ENCODE peak calls at places on chromosomes 2 and 18, in six cellular contexts. U is left ventricle myocardium inferior, H is mucosa of descending colon, C is fibroblast of pulmonary artery, A is sigmoid colon, M is cardiac muscle cell. J is an unnamed sample.

GRCh38 chr2:229235136-229235914 is 35.8 kb downstream of the PID1 start:
- DNase-seq in C (peak), M (peak), H (peak), A (peak), U (no peak), J (no peak)

GRCh38 chr2:190216829-190217228 is 102.8 kb downstream of the HIBCH start:
- DNase-seq in A (no peak), H (peak), C (no peak), U (peak), M (peak), J (no peak)

GRCh38 chr2:29010946-29011649 is 30.0 kb downstream of the TOGARAM2 start:
- DNase-seq in A (no peak), U (peak), C (peak), M (peak), H (peak), J (no peak)

GRCh38 chr2:152097291-152098032 is 1.4 kb downstream of the CACNB4 start:
- DNase-seq in U (no peak), A (no peak), H (peak), C (peak), M (peak), J (no peak)

GRCh38 chr2:179554639-179555038 is 290.0 kb upstream of the SESTD1 start:
- DNase-seq in C (no peak), U (no peak), A (no peak), M (no peak), H (no peak), J (no peak)

GRCh38 chr2:225419033-225419432 is 19.5 kb downstream of the NYAP2 start:
- DNase-seq in H (no peak), U (no peak), C (no peak), A (no peak), M (no peak), J (no peak)

GRCh38 chr18:47409519-47409918 is 158.1 kb upstream of the SKOR2 start:
- DNase-seq in M (no peak), C (no peak), A (no peak), H (no peak), U (no peak), J (no peak)

GRCh38 chr2:189076572-189076971 is 102.4 kb downstream of the COL3A1 start:
- DNase-seq in C (peak), H (peak), M (no peak), U (peak), A (peak), J (no peak)

GRCh38 chr18:41965856-41966255 is 10.8 kb downstream of the PIK3C3 start:
- DNase-seq in U (no peak), A (no peak), M (no peak), C (no peak), H (no peak), J (no peak)

GRCh38 chr18:5463390-5463789 is 80.4 kb downstream of the EPB41L3 start:
- DNase-seq in M (no peak), H (peak), A (peak), U (peak), C (peak), J (no peak)

GRCh38 chr2:4139711-4140110 is 436.3 kb downstream of the DCDC2C start:
- DNase-seq in M (no peak), C (no peak), H (no peak), U (no peak), A (no peak), J (no peak)

GRCh38 chr2:233556756-233557736 is 9.5 kb downstream of the USP40 start:
- DNase-seq in U (no peak), H (no peak), M (no peak), A (no peak), C (peak), J (no peak)

GRCh38 chr18:75248426-75249191 is 38.0 kb downstream of the TSHZ1 start:
- DNase-seq in C (no peak), U (no peak), H (no peak), M (no peak), A (no peak), J (no peak)

GRCh38 chr2:214574077-214574775 is 163.4 kb downstream of the VWC2L start:
- DNase-seq in H (no peak), M (no peak), C (no peak), A (no peak), U (no peak), J (no peak)

GRCh38 chr2:44686561-44686960 is 254.9 kb upstream of the SIX3 start:
- DNase-seq in C (peak), H (no peak), A (no peak), M (no peak), U (no peak), J (no peak)

GRCh38 chr2:59693176-59693959 is 860.1 kb downstream of the BCL11A start:
- DNase-seq in U (no peak), H (no peak), A (no peak), C (no peak), M (peak), J (no peak)

GRCh38 chr2:172555522-172556283 is at the start of gene PDK1:
- DNase-seq in M (peak), C (peak), A (peak), U (peak), H (peak), J (peak)

GRCh38 chr2:102065675-102066252 is 74.0 kb downstream of the IL1R2 start:
- DNase-seq in A (peak), M (no peak), C (peak), H (no peak), U (no peak), J (no peak)

GRCh38 chr2:42568431-42569115 is at the start of gene MTA3:
- DNase-seq in M (peak), U (peak), H (peak), C (peak), A (peak), J (peak)

GRCh38 chr18:34729740-34730338 is 19.7 kb downstream of the DTNA start:
- DNase-seq in M (peak), U (peak), H (no peak), A (no peak), C (no peak), J (no peak)

GRCh38 chr2:68336192-68336591 is 16.4 kb upstream of the CNRIP1 start:
- DNase-seq in H (no peak), M (no peak), C (peak), A (no peak), U (no peak), J (no peak)

GRCh38 chr18:24031916-24032315 is 17.4 kb downstream of the TTC39C start:
- DNase-seq in H (no peak), U (no peak), A (no peak), M (no peak), C (no peak), J (no peak)

GRCh38 chr18:73962251-73962650 is 185.4 kb downstream of the FBXO15 start:
- DNase-seq in C (no peak), U (no peak), M (no peak), A (no peak), H (no peak), J (no peak)

GRCh38 chr2:138500592-138501426 is 761 bp upstream of the SPOPL start:
- DNase-seq in A (peak), U (no peak), M (no peak), C (no peak), H (no peak), J (no peak)

GRCh38 chr2:54572636-54573531 is 116.8 kb downstream of the SPTBN1 start:
- DNase-seq in A (no peak), M (no peak), U (no peak), H (no peak), C (peak), J (no peak)

GRCh38 chr18:3350566-3351527 is 88.9 kb downstream of the MYL12B start:
- DNase-seq in M (no peak), C (peak), U (no peak), A (no peak), H (no peak), J (no peak)

GRCh38 chr2:137764638-137765037 is 199.6 kb upstream of the HNMT start:
- DNase-seq in C (no peak), A (no peak), U (no peak), H (no peak), M (no peak), J (no peak)

GRCh38 chr2:230219419-230220331 is at the start of gene SP110:
- DNase-seq in H (peak), C (peak), U (peak), M (peak), A (peak), J (peak)

GRCh38 chr2:163471947-163472346 is 263.9 kb downstream of the FIGN start:
- DNase-seq in H (no peak), A (no peak), U (no peak), C (peak), M (peak), J (no peak)

GRCh38 chr2:88269832-88270231 is 99.7 kb downstream of the THNSL2 start:
- DNase-seq in C (no peak), A (no peak), H (no peak), U (no peak), M (no peak), J (no peak)

GRCh38 chr2:15719566-15720313 is 128.1 kb downstream of the DDX1 start:
- DNase-seq in C (no peak), A (no peak), H (no peak), M (no peak), U (no peak), J (no peak)

GRCh38 chr2:234828382-234829073 is 123.3 kb upstream of the SH3BP4 start:
- DNase-seq in C (no peak), A (no peak), U (no peak), H (no peak), M (no peak), J (no peak)
- TF ChIP-seq CTCF in C (no peak), A (no peak), U (no peak), H (no peak), M (no peak), J (no peak)

DNA sequence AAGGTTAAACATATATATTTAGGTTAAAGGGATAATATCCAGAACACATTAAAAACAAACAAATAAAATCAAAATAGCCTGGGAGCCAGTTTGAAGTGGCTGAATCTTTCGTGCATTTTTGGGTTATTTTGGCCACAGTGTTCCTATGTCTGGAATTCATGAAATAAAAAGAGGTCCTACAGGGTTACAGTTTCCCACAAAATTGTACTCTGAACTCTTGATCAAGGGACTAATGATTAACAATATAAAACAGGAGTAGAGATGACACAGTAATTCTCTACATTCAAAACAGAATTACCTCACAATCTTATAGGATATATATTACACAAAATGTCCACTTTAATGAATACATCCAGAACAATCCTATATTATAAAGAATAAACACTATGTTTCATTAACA is 24.9 kb downstream of the VPS4B start:
- DNase-seq in A (no peak), H (no peak), U (no peak), C (no peak), M (no peak), J (no peak)
- TF ChIP-seq CTCF in A (no peak), H (no peak), U (no peak), C (no peak), M (no peak), J (no peak)

GRCh38 chr2:76464310-76464709 is 753.6 kb upstream of the GCFC2 start:
- DNase-seq in U (no peak), H (no peak), C (no peak), M (peak), A (no peak), J (no peak)
- TF ChIP-seq CTCF in U (no peak), H (no peak), C (no peak), M (no peak), A (no peak), J (no peak)

GRCh38 chr2:33134086-33134763 is 187.5 kb downstream of the LTBP1 start:
- DNase-seq in M (peak), A (peak), H (peak), U (peak), C (peak), J (no peak)
- TF ChIP-seq CTCF in M (peak), A (no peak), H (no peak), U (no peak), C (peak), J (no peak)

GRCh38 chr2:109421101-109421500 is 192.7 kb downstream of the SEPTIN10 start:
- DNase-seq in C (no peak), H (no peak), A (peak), U (no peak), M (no peak), J (no peak)

GRCh38 chr2:109421606-109422005 is 192.2 kb downstream of the SEPTIN10 start:
- DNase-seq in U (no peak), M (no peak), A (peak), C (no peak), H (no peak), J (no peak)

GRCh38 chr2:109422758-109423500 is 190.8 kb downstream of the SEPTIN10 start:
- DNase-seq in A (peak), U (no peak), C (no peak), M (no peak), H (no peak), J (no peak)

GRCh38 chr2:109422071-109422757 is 191.6 kb downstream of the SEPTIN10 start:
- DNase-seq in M (peak), H (no peak), C (no peak), A (peak), U (no peak), J (no peak)

GRCh38 chr2:109423556-109424359 is 190.0 kb downstream of the SEPTIN10 start:
- DNase-seq in M (no peak), U (no peak), A (peak), H (peak), C (no peak), J (no peak)
- TF ChIP-seq CTCF in M (no peak), U (no peak), A (no peak), H (no peak), C (no peak), J (no peak)

J was measured in GM13976.